ENCODE peak calls at places on chromosomes 4 and X, in five cellular contexts. G is esophagus squamous epithelium, T is ovary, Y is body of pancreas, V is HCT116. X is an unnamed sample.

GRCh38 chr4:6121941-6122340 is 78.4 kb downstream of the JAKMIP1 start:
- DNase-seq in G (no peak), T (no peak), Y (no peak), V (no peak), X (no peak)

GRCh38 chr4:140088317-140088967 is 65.5 kb downstream of the MAML3 start:
- DNase-seq in G (no peak), T (no peak), Y (no peak), V (no peak), X (no peak)

GRCh38 chrX:64394874-64395567 is at the start of gene MTMR8:
- DNase-seq in G (peak; percentile 8), T (peak; percentile 85), Y (peak; percentile 83), V (peak; percentile 41), X (no peak)

GRCh38 chrX:148573119-148573518 is 72.7 kb downstream of the AFF2 start:
- DNase-seq in G (no peak), T (no peak), Y (no peak), V (no peak), X (no peak)

GRCh38 chrX:121642415-121642814 is 595.0 kb downstream of the GLUD2 start:
- DNase-seq in G (no peak), T (no peak), Y (no peak), V (no peak), X (no peak)

GRCh38 chr4:89800012-89800516 is 36.9 kb downstream of the SNCA start:
- DNase-seq in G (no peak), T (no peak), Y (no peak), V (no peak), X (no peak)

GRCh38 chr4:176339936-176340761 is 20.4 kb downstream of the SPCS3 start:
- DNase-seq in G (no peak), T (no peak), Y (no peak), V (no peak), X (no peak)

GRCh38 chr4:48340276-48340904 is 939 bp upstream of the SLAIN2 start:
- DNase-seq in G (no peak), T (no peak), Y (peak; percentile 33), V (no peak), X (no peak)

GRCh38 chr4:143184217-143184502 is 557 bp upstream of the USP38 start:
- DNase-seq in G (no peak), T (no peak), Y (no peak), V (no peak), X (no peak)

GRCh38 chr4:84379881-84380618 is 119.0 kb downstream of the NKX6-1 start:
- DNase-seq in G (no peak), T (no peak), Y (no peak), V (no peak), X (no peak)

GRCh38 chrX:9318213-9318612 is 146.6 kb upstream of the TBL1X start:
- DNase-seq in G (no peak), T (no peak), Y (no peak), V (no peak), X (no peak)

GRCh38 chr4:900073-900472 is 32.0 kb downstream of the GAK start:
- DNase-seq in G (no peak), T (no peak), Y (peak; percentile 28), V (no peak), X (no peak)
- TF ChIP-seq POLR2A in G (no peak), T (no peak), Y (no peak), V (no peak), X (no peak)

GRCh38 chr4:90958256-90958895 is 831.2 kb downstream of the CCSER1 start:
- DNase-seq in G (no peak), T (no peak), Y (no peak), V (peak; percentile 18), X (no peak)

GRCh38 chr4:90960840-90961239 is 833.6 kb downstream of the CCSER1 start:
- DNase-seq in G (no peak), T (no peak), Y (no peak), V (no peak), X (no peak)

DNA sequence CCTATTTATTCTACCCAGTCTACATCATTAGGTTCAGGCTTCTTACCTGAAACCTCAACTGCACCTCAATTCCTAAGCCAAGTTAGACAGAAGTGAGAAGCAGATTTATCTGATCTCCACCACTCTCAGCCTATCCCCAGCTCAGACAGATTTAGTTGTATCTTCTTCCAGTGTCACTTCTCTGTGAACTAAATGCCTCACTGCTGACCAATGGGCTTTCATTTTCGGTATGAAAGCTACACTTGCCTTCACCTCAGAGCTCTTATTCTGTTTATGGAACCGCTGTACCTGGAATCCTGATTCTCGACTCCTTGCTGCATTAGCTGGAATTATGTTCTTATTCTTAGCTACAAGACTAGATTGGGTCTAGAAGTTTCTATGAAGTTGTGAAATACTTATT is 833.2 kb downstream of the CCSER1 start:
- DNase-seq in G (no peak), T (no peak), Y (no peak), V (no peak), X (no peak)
- TF ChIP-seq POLR2A in G (no peak), T (no peak), Y (no peak), V (no peak), X (no peak)

GRCh38 chr4:10116625-10117423 is at the start of gene WDR1:
- DNase-seq in G (peak; percentile 85), T (peak; percentile 99), Y (peak; percentile 96), V (peak; percentile 75), X (peak; percentile 77)

GRCh38 chr4:10119773-10120172 is 3.2 kb upstream of the WDR1 start:
- DNase-seq in G (no peak), T (no peak), Y (no peak), V (no peak), X (no peak)

GRCh38 chr4:10117424-10118354 is 1.1 kb upstream of the WDR1 start:
- DNase-seq in G (no peak), T (peak; percentile 71), Y (no peak), V (no peak), X (no peak)

GRCh38 chr4:10119263-10119662 is 2.7 kb upstream of the WDR1 start:
- DNase-seq in G (no peak), T (no peak), Y (no peak), V (no peak), X (no peak)

GRCh38 chr4:10118355-10119004 is 1.9 kb upstream of the WDR1 start:
- DNase-seq in G (no peak), T (no peak), Y (no peak), V (no peak), X (no peak)
- TF ChIP-seq POLR2A in G (no peak), T (no peak), Y (no peak), V (no peak), X (no peak)

DNA sequence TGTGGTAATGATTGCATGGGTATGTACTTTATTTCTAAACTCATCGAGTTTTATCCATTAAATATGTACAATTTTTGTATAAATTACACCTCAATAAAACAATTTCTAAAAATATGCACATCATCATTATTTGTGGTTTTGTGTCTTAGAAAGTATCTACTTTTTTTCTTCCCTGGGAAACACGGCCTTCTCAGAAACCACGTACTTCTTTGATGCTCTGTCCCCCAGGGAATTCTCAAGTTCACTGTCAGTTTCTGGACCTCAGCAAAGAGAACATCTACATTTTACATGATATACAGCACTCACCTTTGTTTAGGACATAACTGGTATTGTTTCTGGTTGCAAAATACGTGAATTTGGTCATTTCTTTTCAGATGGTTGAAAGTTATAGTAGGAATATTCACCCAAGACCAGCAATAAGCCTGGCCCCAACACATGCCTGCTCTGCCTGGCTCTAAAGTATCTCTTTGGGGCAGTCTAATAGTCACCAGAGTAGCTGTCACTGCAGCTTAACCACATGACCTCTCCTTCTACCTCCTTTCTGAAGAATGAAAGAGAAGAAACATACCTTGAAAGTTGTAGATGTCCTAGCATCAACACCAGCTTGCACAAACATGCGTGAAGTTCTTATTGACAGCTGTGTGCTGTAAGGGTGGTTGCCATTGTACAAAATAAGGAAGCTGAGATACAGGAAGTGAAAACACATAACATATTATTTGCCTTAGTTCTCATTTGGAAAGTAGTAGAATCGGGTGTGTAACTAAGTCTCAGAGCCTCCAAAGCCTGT is 48.4 kb upstream of the SPANXN4 start:
- DNase-seq in G (no peak), T (no peak), Y (no peak), V (no peak), X (no peak)
- TF ChIP-seq POLR2A in G (no peak), T (no peak), Y (no peak), V (no peak), X (no peak)

GRCh38 chrX:45769919-45770582 is 569.4 kb upstream of the DIPK2B start:
- DNase-seq in G (peak; percentile 2), T (peak; percentile 77), Y (peak; percentile 70), V (no peak), X (no peak)
- TF ChIP-seq POLR2A in G (no peak), T (peak; percentile 23), Y (peak; percentile 54), V (no peak), X (peak; percentile 49)

GRCh38 chr4:99349338-99349737 is 3.2 kb downstream of the ADH1C start:
- DNase-seq in G (no peak), T (no peak), Y (no peak), V (no peak), X (no peak)
- TF ChIP-seq POLR2A in G (no peak), T (no peak), Y (no peak), V (no peak), X (no peak)

GRCh38 chrX:47651043-47651905 is 911 bp upstream of the ELK1 start:
- DNase-seq in G (no peak), T (no peak), Y (no peak), V (no peak), X (no peak)
- TF ChIP-seq POLR2A in G (no peak), T (peak; percentile 27), Y (no peak), V (no peak), X (no peak)